ENCODE peak calls at places on chromosome 19, in four cellular contexts. One of them, this sample, is unnamed.

GRCh38 chr19:17749912-17750317 is 1.4 kb upstream of the FCHO1 start:
- DNase-seq in K562: no peak
- DNase-seq in GM12878: no peak
- DNase-seq in WTC11: no peak
- DNase-seq in this sample: no peak

GRCh38 chr19:1016647-1017114 is 4.2 kb downstream of the TMEM259 start:
- DNase-seq in WTC11: no peak
- DNase-seq in K562: no peak
- DNase-seq in GM12878: no peak
- DNase-seq in this sample: no peak

GRCh38 chr19:14440049-14440448 is 6.9 kb downstream of the PKN1 start:
- DNase-seq in WTC11: no peak
- DNase-seq in K562: peak
- DNase-seq in GM12878: peak
- DNase-seq in this sample: no peak

GRCh38 chr19:38252935-38253691 is 3.1 kb downstream of the PPP1R14A start:
- DNase-seq in WTC11: peak
- DNase-seq in K562: no peak
- DNase-seq in GM12878: no peak
- DNase-seq in this sample: no peak

GRCh38 chr19:53959176-53959757 is 3.5 kb upstream of the CACNG8 start:
- DNase-seq in GM12878: no peak
- DNase-seq in K562: no peak
- DNase-seq in WTC11: peak
- DNase-seq in this sample: no peak

GRCh38 chr19:31597616-31598015 is 248.4 kb upstream of the TSHZ3 start:
- DNase-seq in WTC11: no peak
- DNase-seq in K562: no peak
- DNase-seq in GM12878: no peak
- DNase-seq in this sample: no peak

GRCh38 chr19:8484331-8484894 is 18.0 kb downstream of the PRAM1 start:
- DNase-seq in GM12878: no peak
- DNase-seq in WTC11: no peak
- DNase-seq in K562: no peak
- DNase-seq in this sample: no peak

GRCh38 chr19:47497821-47498520 is 14.0 kb upstream of the KPTN start:
- DNase-seq in GM12878: no peak
- DNase-seq in WTC11: no peak
- DNase-seq in K562: no peak
- DNase-seq in this sample: no peak

GRCh38 chr19:29626386-29626785 is 20.3 kb downstream of the POP4 start:
- DNase-seq in WTC11: no peak
- DNase-seq in K562: no peak
- DNase-seq in GM12878: no peak
- DNase-seq in this sample: no peak

GRCh38 chr19:15120135-15121026 is 13.2 kb downstream of the SYDE1 start:
- DNase-seq in K562: no peak
- DNase-seq in GM12878: no peak
- DNase-seq in WTC11: peak
- DNase-seq in this sample: no peak

GRCh38 chr19:32257326-32258073 is 87.9 kb upstream of the ZNF507 start:
- DNase-seq in K562: no peak
- DNase-seq in WTC11: no peak
- DNase-seq in GM12878: no peak
- DNase-seq in this sample: no peak

GRCh38 chr19:45558399-45558878 is 26.2 kb downstream of the OPA3 start:
- DNase-seq in K562: peak
- DNase-seq in GM12878: no peak
- DNase-seq in WTC11: peak
- DNase-seq in this sample: peak

GRCh38 chr19:58145849-58146248 is 4.7 kb downstream of the ZNF329 start:
- DNase-seq in GM12878: no peak
- DNase-seq in K562: no peak
- DNase-seq in WTC11: no peak
- DNase-seq in this sample: no peak

GRCh38 chr19:870963-871401 is 11.5 kb downstream of the CFD start:
- DNase-seq in WTC11: no peak
- DNase-seq in GM12878: no peak
- DNase-seq in K562: no peak
- DNase-seq in this sample: no peak

GRCh38 chr19:46860846-46861690 is at the start of gene ARHGAP35:
- DNase-seq in GM12878: no peak
- DNase-seq in WTC11: peak
- DNase-seq in K562: peak
- DNase-seq in this sample: no peak

GRCh38 chr19:18590273-18591272 is 2.0 kb downstream of the REX1BD start:
- DNase-seq in K562: peak
- DNase-seq in GM12878: no peak
- DNase-seq in WTC11: peak
- DNase-seq in this sample: peak

GRCh38 chr19:8151499-8152035 is 2.2 kb upstream of the FBN3 start:
- DNase-seq in K562: no peak
- DNase-seq in WTC11: no peak
- DNase-seq in GM12878: no peak
- DNase-seq in this sample: no peak

GRCh38 chr19:45446295-45446694 is 21.5 kb upstream of the FOSB start:
- DNase-seq in WTC11: no peak
- DNase-seq in GM12878: no peak
- DNase-seq in K562: no peak
- DNase-seq in this sample: peak

GRCh38 chr19:45591004-45591637 is 6.5 kb upstream of the OPA3 start:
- DNase-seq in GM12878: no peak
- DNase-seq in K562: peak
- DNase-seq in WTC11: peak
- DNase-seq in this sample: peak

GRCh38 chr19:29807870-29808405 is 3.9 kb upstream of the CCNE1 start:
- DNase-seq in K562: no peak
- DNase-seq in WTC11: no peak
- DNase-seq in GM12878: no peak
- DNase-seq in this sample: no peak

GRCh38 chr19:17576758-17577532 is 21.5 kb downstream of the COLGALT1 start:
- DNase-seq in GM12878: no peak
- DNase-seq in WTC11: peak
- DNase-seq in K562: peak
- DNase-seq in this sample: no peak

GRCh38 chr19:7527516-7528191 is 5.2 kb downstream of the MCOLN1 start:
- DNase-seq in WTC11: no peak
- DNase-seq in GM12878: no peak
- DNase-seq in K562: no peak
- DNase-seq in this sample: no peak

GRCh38 chr19:28567834-28568233 is 645.1 kb downstream of the UQCRFS1 start:
- DNase-seq in GM12878: no peak
- DNase-seq in WTC11: no peak
- DNase-seq in K562: no peak
- DNase-seq in this sample: no peak

DNA sequence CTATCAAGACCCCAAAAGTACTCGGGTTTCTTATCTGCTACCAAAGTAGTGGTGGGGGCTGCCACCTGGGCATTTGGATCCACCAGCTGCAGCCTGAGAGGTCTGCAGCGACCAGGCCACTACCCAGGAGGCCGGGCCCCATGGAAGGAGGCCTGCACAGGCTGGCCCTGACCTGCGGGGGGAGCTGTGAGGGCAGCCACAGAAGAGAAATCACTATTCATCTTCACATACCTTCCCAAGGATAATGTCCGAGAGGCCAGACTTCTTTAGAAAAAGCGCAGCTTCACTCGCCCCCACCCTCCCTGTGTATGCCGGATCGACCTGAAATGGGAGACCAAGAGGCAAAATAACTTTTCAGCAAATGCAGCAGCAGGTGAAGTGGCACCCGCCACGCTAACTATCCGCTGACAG is 30.1 kb downstream of the EPS15L1 start:
- DNase-seq in WTC11: peak
- DNase-seq in K562: peak
- DNase-seq in GM12878: no peak
- DNase-seq in this sample: no peak
- TF ChIP-seq ESRRA in WTC11: no peak
- TF ChIP-seq ESRRA in K562: no peak
- TF ChIP-seq ESRRA in GM12878: no peak
- TF ChIP-seq ESRRA in this sample: no peak

DNA sequence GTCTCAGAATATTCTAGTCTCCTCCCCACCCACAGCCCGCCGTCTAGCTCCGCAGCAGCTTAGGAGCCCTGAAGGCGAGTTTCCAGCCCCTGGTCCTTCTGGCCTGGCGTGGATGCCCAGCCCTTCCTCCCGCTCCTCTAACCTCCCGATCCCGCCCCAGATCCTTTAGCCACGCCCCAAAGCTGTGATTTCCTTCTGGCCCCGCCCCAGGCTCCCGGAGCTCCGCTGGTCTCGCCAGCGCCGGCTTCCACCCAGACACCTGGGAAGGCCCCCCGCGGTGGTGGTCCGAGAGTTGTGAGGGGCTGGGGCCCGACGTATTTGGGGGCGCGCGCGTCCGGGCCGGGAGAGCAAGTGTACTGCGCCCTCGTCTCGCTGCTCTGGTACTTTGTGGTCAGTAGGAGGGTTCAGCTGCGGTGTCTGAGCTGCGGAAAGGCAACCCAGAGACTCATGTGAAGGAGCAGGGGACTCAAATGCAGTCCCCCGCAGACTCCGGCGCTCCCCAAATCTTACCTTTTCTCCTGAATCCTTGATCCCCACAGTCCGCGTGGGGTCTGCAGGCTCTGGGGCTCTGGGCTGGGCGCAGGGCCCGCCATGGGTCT is at the start of gene CGB7:
- DNase-seq in K562: peak
- DNase-seq in GM12878: no peak
- DNase-seq in WTC11: peak
- DNase-seq in this sample: peak
- TF ChIP-seq TCF7 in K562: no peak
- TF ChIP-seq TCF7 in GM12878: no peak
- TF ChIP-seq TCF7 in WTC11: no peak
- TF ChIP-seq TCF7 in this sample: no peak

GRCh38 chr19:2051771-2052704 is 994 bp upstream of the MKNK2 start:
- DNase-seq in WTC11: no peak
- DNase-seq in K562: no peak
- DNase-seq in GM12878: peak
- DNase-seq in this sample: no peak

GRCh38 chr19:2049741-2050348 is 1.2 kb downstream of the MKNK2 start:
- DNase-seq in K562: peak
- DNase-seq in GM12878: no peak
- DNase-seq in WTC11: no peak
- DNase-seq in this sample: peak

GRCh38 chr19:2048959-2049740 is 1.9 kb downstream of the MKNK2 start:
- DNase-seq in K562: no peak
- DNase-seq in GM12878: no peak
- DNase-seq in WTC11: no peak
- DNase-seq in this sample: no peak

GRCh38 chr19:2050991-2051770 is at the start of gene MKNK2:
- DNase-seq in WTC11: peak
- DNase-seq in GM12878: no peak
- DNase-seq in K562: peak
- DNase-seq in this sample: peak

GRCh38 chr19:2050349-2050990 is 574 bp downstream of the MKNK2 start:
- DNase-seq in WTC11: no peak
- DNase-seq in K562: peak
- DNase-seq in GM12878: no peak
- DNase-seq in this sample: no peak
- TF ChIP-seq ESRRA in WTC11: no peak
- TF ChIP-seq ESRRA in K562: no peak
- TF ChIP-seq ESRRA in GM12878: no peak
- TF ChIP-seq ESRRA in this sample: no peak

GRCh38 chr19:49287141-49287540 is 37.9 kb downstream of the SLC6A16 start:
- DNase-seq in WTC11: no peak
- DNase-seq in GM12878: no peak
- DNase-seq in K562: no peak
- DNase-seq in this sample: no peak
- TF ChIP-seq TCF7 in WTC11: no peak
- TF ChIP-seq TCF7 in GM12878: no peak
- TF ChIP-seq TCF7 in K562: no peak
- TF ChIP-seq TCF7 in this sample: no peak

GRCh38 chr19:5645409-5645808 is 22.5 kb downstream of the SAFB start:
- DNase-seq in K562: no peak
- DNase-seq in WTC11: no peak
- DNase-seq in GM12878: no peak
- DNase-seq in this sample: no peak

GRCh38 chr19:5643060-5643459 is 20.2 kb downstream of the SAFB start:
- DNase-seq in K562: no peak
- DNase-seq in WTC11: no peak
- DNase-seq in GM12878: no peak
- DNase-seq in this sample: no peak

GRCh38 chr19:5642204-5642603 is 19.3 kb downstream of the SAFB start:
- DNase-seq in GM12878: no peak
- DNase-seq in K562: no peak
- DNase-seq in WTC11: no peak
- DNase-seq in this sample: no peak

GRCh38 chr19:5646703-5647102 is 23.8 kb downstream of the SAFB start:
- DNase-seq in GM12878: no peak
- DNase-seq in WTC11: no peak
- DNase-seq in K562: no peak
- DNase-seq in this sample: no peak

GRCh38 chr19:5644051-5644450 is 21.2 kb downstream of the SAFB start:
- DNase-seq in WTC11: no peak
- DNase-seq in GM12878: no peak
- DNase-seq in K562: no peak
- DNase-seq in this sample: no peak
- TF ChIP-seq ESRRA in WTC11: no peak
- TF ChIP-seq ESRRA in GM12878: no peak
- TF ChIP-seq ESRRA in K562: no peak
- TF ChIP-seq ESRRA in this sample: no peak

DNA sequence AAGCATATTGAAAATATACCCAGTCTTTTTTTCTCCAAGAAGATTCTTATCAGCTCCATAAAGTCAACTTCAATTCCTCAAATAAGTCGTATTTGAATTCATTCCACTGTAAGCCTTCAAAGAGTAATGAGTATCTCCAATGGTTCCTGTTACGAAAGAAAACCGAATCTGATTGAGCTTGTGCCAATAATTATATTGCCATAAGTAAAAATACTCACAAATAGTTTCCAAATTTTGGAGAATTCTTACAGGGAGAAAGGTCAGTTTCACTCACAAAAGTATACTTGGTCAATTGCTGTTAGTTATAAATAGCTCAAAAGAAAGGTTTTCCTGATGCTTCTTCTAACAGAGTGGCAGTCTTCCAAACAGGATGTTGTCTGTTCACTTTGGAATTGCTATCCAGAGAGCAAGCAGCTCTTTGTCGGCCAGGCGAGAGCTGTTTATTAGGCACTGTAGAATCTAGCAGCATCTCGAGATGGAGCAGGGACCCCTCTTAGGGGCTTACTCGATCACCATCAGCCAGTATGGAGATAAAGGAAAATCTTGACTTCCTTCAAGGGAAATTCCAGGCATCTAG is 13.5 kb downstream of the ERICH4 start:
- DNase-seq in GM12878: no peak
- DNase-seq in K562: no peak
- DNase-seq in WTC11: no peak
- DNase-seq in this sample: no peak
- TF ChIP-seq TCF7 in GM12878: no peak
- TF ChIP-seq TCF7 in K562: no peak
- TF ChIP-seq TCF7 in WTC11: no peak
- TF ChIP-seq TCF7 in this sample: no peak

This sample was measured in HepG2.